ENCODE peak calls at places on chromosomes 11 and 22, in seven cellular contexts. I, G, A, O, B, Z and F are unnamed samples. For H3K4me1, the result is how much of the 10 kb centered on the place peaks cover.

GRCh38 chr22:46813816-46814597 is 51.6 kb downstream of the TBC1D22A start:
- DNase-seq in I (no peak), B (no peak), Z (no peak), A (no peak), O (peak), G (no peak), F (peak)

GRCh38 chr11:27465629-27466028 is 7.0 kb downstream of the LGR4 start:
- DNase-seq in O (no peak), Z (no peak), I (no peak), A (no peak), G (no peak), B (no peak), F (no peak)

GRCh38 chr11:130831506-130832385 is 84.5 kb downstream of the SNX19 start:
- DNase-seq in Z (no peak), O (no peak), I (no peak), B (no peak), A (no peak), G (no peak), F (no peak)

GRCh38 chr11:68052137-68052873 is 13.5 kb downstream of the TCIRG1 start:
- DNase-seq in Z (no peak), B (no peak), G (no peak), I (no peak), O (no peak), A (no peak), F (no peak)

GRCh38 chr11:93081694-93082093 is 112.2 kb downstream of the MTNR1B start:
- DNase-seq in A (no peak), B (no peak), Z (no peak), I (no peak), G (no peak), O (no peak), F (no peak)

GRCh38 chr11:13486926-13487660 is 8.7 kb downstream of the PTH start:
- DNase-seq in A (peak), I (peak), B (no peak), O (peak), Z (peak), G (no peak), F (peak)

GRCh38 chr22:39384750-39385480 is 14.7 kb upstream of the TAB1 start:
- DNase-seq in B (no peak), I (no peak), Z (no peak), O (peak), G (no peak), A (peak), F (peak)

GRCh38 chr11:126293726-126294125 is 10.1 kb upstream of the DCPS start:
- DNase-seq in O (no peak), G (no peak), I (no peak), A (no peak), B (no peak), Z (no peak), F (no peak)

GRCh38 chr11:83162377-83162776 is 5.4 kb downstream of the PCF11 start:
- DNase-seq in G (no peak), A (no peak), O (no peak), Z (no peak), B (no peak), I (no peak), F (no peak)

GRCh38 chr11:77558380-77558779 is 31.4 kb upstream of the AQP11 start:
- DNase-seq in O (no peak), B (no peak), G (no peak), Z (no peak), A (no peak), I (no peak), F (no peak)

GRCh38 chr22:43923191-43923590 is 414 bp upstream of the PNPLA3 start:
- DNase-seq in G (no peak), Z (no peak), O (peak), A (no peak), I (no peak), B (no peak), F (no peak)

GRCh38 chr11:118902336-118903203 is 18.9 kb downstream of the CXCR5 start:
- DNase-seq in O (no peak), Z (no peak), B (no peak), A (no peak), I (no peak), G (no peak), F (no peak)

GRCh38 chr22:33221566-33221965 is 163.4 kb upstream of the SYN3 start:
- DNase-seq in B (no peak), O (no peak), Z (no peak), I (no peak), G (no peak), A (no peak), F (no peak)

GRCh38 chr22:26751217-26751616 is 93.8 kb downstream of the MIAT start:
- DNase-seq in I (no peak), Z (peak), O (peak), G (no peak), B (no peak), A (no peak), F (peak)

GRCh38 chr22:35839811-35840739 is 122.4 kb downstream of the APOL5 start:
- DNase-seq in A (peak), B (peak), Z (peak), O (peak), I (peak), G (peak), F (peak)

GRCh38 chr22:17228725-17229126 is 9.5 kb upstream of the ADA2 start:
- DNase-seq in I (no peak), G (no peak), A (no peak), Z (no peak), B (no peak), O (no peak), F (no peak)

GRCh38 chr22:40190501-40190900 is 12.8 kb downstream of the TNRC6B start:
- DNase-seq in I (no peak), Z (peak), O (no peak), A (peak), B (no peak), G (no peak), F (no peak)

GRCh38 chr11:16605971-16606783 is 132.3 kb upstream of the C11orf58 start:
- DNase-seq in Z (peak), G (peak), A (peak), B (peak), O (peak), I (peak), F (peak)

GRCh38 chr11:86800076-86800955 is at the start of gene PRSS23:
- DNase-seq in G (peak), A (peak), O (peak), I (peak), Z (peak), B (peak), F (peak)

GRCh38 chr11:12841946-12842630 is 167.0 kb upstream of the RASSF10 start:
- DNase-seq in I (no peak), Z (no peak), A (peak), G (no peak), B (peak), O (peak), F (peak)

GRCh38 chr11:66070604-66071325 is 693 bp downstream of the PACS1 start:
- DNase-seq in B (peak), Z (peak), G (peak), O (peak), I (peak), A (peak), F (peak)

GRCh38 chr11:18617688-18618340 is 16.3 kb downstream of the SPTY2D1 start:
- DNase-seq in Z (no peak), A (no peak), B (no peak), G (no peak), I (no peak), O (peak), F (no peak)

GRCh38 chr11:12598330-12599256 is 75.6 kb upstream of the TEAD1 start:
- DNase-seq in G (no peak), I (no peak), B (no peak), A (no peak), O (peak), Z (no peak), F (peak)

GRCh38 chr11:124930799-124931198 is 5.0 kb downstream of the HEPACAM start:
- DNase-seq in G (no peak), A (no peak), Z (no peak), B (no peak), O (no peak), I (no peak), F (no peak)

GRCh38 chr11:8442301-8442700 is 151.7 kb downstream of the STK33 start:
- DNase-seq in I (no peak), B (no peak), G (no peak), O (no peak), Z (no peak), A (no peak), F (no peak)

GRCh38 chr11:118634435-118635236 is 27.2 kb downstream of the PHLDB1 start:
- DNase-seq in I (peak), A (peak), B (peak), O (no peak), G (no peak), Z (peak), F (peak)

GRCh38 chr22:30575011-30575671 is 676 bp upstream of the GAL3ST1 start:
- DNase-seq in A (peak), I (no peak), Z (peak), O (no peak), B (no peak), G (no peak), F (no peak)

GRCh38 chr11:100918551-100919500 is 210.8 kb downstream of the PGR start:
- DNase-seq in B (no peak), A (no peak), Z (no peak), O (no peak), G (no peak), I (peak), F (peak)

GRCh38 chr22:41538583-41538982 is 5.7 kb downstream of the POLR3H start:
- DNase-seq in A (no peak), G (no peak), Z (no peak), B (no peak), I (no peak), O (no peak), F (no peak)

GRCh38 chr11:69398529-69399492 is 82.7 kb upstream of the LINC01488 start:
- DNase-seq in G (peak), Z (no peak), B (no peak), I (no peak), A (no peak), O (no peak), F (peak)

GRCh38 chr11:113457784-113458183 is 17.4 kb downstream of the DRD2 start:
- DNase-seq in O (no peak), B (no peak), G (no peak), I (peak), A (no peak), Z (no peak), F (no peak)

GRCh38 chr22:44274918-44275665 is 37.7 kb downstream of the SHISAL1 start:
- DNase-seq in G (no peak), I (no peak), Z (no peak), B (no peak), O (no peak), A (no peak), F (no peak)

GRCh38 chr11:70695086-70695960 is 297.0 kb downstream of the CTTN start:
- DNase-seq in A (no peak), G (no peak), O (no peak), I (no peak), Z (no peak), B (no peak), F (no peak)

GRCh38 chr11:108906329-108906728 is 241.5 kb downstream of the DDX10 start:
- DNase-seq in Z (no peak), B (no peak), G (no peak), A (no peak), I (no peak), O (peak), F (no peak)

GRCh38 chr11:118938491-118939411 is 13.0 kb upstream of the BCL9L start:
- DNase-seq in Z (no peak), G (no peak), O (no peak), B (no peak), A (no peak), I (peak), F (peak)

DNA sequence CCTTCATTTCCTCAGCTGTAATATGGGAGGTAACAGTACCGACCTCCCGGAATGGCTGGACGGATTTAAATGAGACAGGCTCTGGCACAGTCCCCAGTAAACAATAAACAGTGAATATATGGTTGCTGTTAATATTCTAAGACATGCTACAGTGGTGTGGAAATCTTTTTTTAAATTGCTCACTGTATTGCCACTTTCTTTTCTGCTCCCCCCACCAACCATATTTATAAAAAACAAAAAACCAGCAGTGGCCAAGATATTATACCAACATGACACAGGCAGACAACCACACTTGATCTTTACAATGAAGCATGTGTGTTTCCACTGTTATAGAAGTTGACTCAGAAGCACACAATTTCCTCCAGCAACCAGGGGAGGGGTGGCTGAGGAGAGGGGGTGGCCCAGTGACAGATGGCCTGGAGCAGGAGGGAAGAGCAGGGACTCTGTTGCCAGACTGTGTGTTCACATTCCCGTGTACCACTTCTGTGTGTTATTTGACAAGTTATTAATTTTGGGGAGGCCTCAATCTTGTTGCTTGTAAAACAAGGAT is 14.9 kb downstream of the CD59 start:
- DNase-seq in A (no peak), I (no peak), O (peak), B (no peak), G (no peak), Z (no peak), F (no peak)
- H3K4me1 ChIP-seq in A (under half), I (under half), O (half or more), B (under half), G (half or more), Z (half or more), F (under half)

GRCh38 chr11:58434217-58434616 is 6.3 kb upstream of the OR5B2 start:
- DNase-seq in Z (no peak), G (no peak), I (no peak), A (no peak), B (no peak), O (no peak), F (no peak)
- TF ChIP-seq POLR2A in Z (no peak), G (no peak), I (no peak), A (no peak), B (no peak), O (no peak), F (no peak)

GRCh38 chr22:29245626-29246385 is 22.0 kb downstream of the RHBDD3 start:
- DNase-seq in A (peak), Z (peak), I (peak), B (peak), G (no peak), O (peak), F (peak)
- H3K4me1 ChIP-seq in A (under half), Z (under half), I (under half), B (under half), G (under half), O (under half), F (under half)

GRCh38 chr11:64009234-64009633 is 23.0 kb downstream of the OTUB1 start:
- DNase-seq in I (no peak), O (no peak), G (no peak), B (no peak), Z (no peak), A (no peak), F (no peak)

GRCh38 chr11:64008283-64008931 is 22.2 kb downstream of the OTUB1 start:
- DNase-seq in B (no peak), A (no peak), O (no peak), Z (no peak), I (no peak), G (no peak), F (no peak)

GRCh38 chr11:64007160-64007628 is 21.0 kb downstream of the OTUB1 start:
- DNase-seq in G (no peak), A (peak), O (no peak), Z (no peak), B (no peak), I (no peak), F (no peak)

GRCh38 chr11:64006468-64006867 is 20.2 kb downstream of the OTUB1 start:
- DNase-seq in G (no peak), A (no peak), Z (no peak), I (no peak), O (no peak), B (no peak), F (no peak)

GRCh38 chr11:64007629-64008282 is 21.5 kb downstream of the OTUB1 start:
- DNase-seq in A (peak), O (peak), Z (peak), G (no peak), B (no peak), I (peak), F (peak)
- TF ChIP-seq POLR2A in A (no peak), O (no peak), Z (no peak), G (no peak), B (no peak), I (no peak), F (no peak)

GRCh38 chr22:38269466-38269865 is 3.3 kb downstream of the TMEM184B start:
- DNase-seq in G (no peak), O (no peak), Z (no peak), A (no peak), B (no peak), I (no peak), F (peak)
- H3K4me1 ChIP-seq in G (half or more), O (under half), Z (half or more), A (under half), B (under half), I (under half), F (half or more)

GRCh38 chr22:19540394-19540793 is 16.2 kb upstream of the CLDN5 start:
- DNase-seq in O (no peak), B (no peak), Z (no peak), I (no peak), G (no peak), A (no peak), F (no peak)

GRCh38 chr22:19547620-19548019 is 23.4 kb upstream of the CLDN5 start:
- DNase-seq in G (no peak), A (no peak), Z (no peak), I (no peak), O (no peak), B (no peak), F (no peak)

GRCh38 chr22:19546680-19547079 is 22.5 kb upstream of the CLDN5 start:
- DNase-seq in A (no peak), G (no peak), O (no peak), I (no peak), Z (no peak), B (no peak), F (no peak)

GRCh38 chr22:19545935-19546207 is 21.7 kb upstream of the CLDN5 start:
- DNase-seq in B (no peak), G (no peak), A (no peak), O (no peak), I (no peak), Z (no peak), F (no peak)

GRCh38 chr22:19543970-19544708 is 19.9 kb upstream of the CLDN5 start:
- DNase-seq in O (no peak), B (peak), I (peak), A (no peak), Z (no peak), G (no peak), F (no peak)
- TF ChIP-seq POLR2A in O (no peak), B (no peak), I (no peak), A (no peak), Z (no peak), G (no peak), F (no peak)

DNA sequence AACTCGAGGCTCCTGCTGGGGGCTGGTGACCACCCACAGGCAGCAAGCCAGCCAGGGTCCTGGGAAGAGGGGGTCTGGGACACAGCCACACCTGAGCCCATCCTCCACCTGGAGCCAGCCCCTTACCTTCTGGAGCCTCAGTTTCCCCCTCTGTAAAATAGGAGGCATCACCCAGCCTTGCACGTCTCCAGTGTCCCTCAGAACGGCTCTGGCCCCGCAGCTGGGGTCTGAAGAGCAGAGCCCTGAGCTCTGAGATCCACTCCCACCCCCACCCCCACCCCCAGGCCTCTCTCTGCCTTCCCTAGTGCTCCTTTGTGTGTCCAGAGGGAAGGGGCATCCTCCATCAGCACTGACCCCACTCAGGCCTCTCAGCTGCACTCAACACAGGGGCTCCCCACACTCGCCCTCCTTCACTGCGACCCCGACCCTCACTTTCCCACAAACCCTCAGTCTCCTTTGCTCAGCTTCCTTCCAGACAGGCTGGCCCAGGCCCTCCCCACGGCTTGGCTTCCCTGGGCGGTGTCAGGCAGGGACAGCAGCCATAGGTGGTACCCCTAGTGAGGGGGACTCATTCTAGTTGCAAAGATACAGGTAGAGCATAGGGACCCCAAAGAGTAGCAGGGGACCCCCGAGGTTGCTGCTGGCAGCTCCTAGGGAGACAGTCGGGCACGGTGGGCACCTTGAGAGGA is 33.3 kb upstream of the KCNQ1OT1 start:
- DNase-seq in B (no peak), G (no peak), Z (no peak), I (no peak), A (no peak), O (no peak), F (no peak)
- H3K4me1 ChIP-seq in B (under half), G (under half), Z (under half), I (under half), A (under half), O (under half), F (under half)

GRCh38 chr11:64317961-64318693 is at the start of gene PRDX5:
- DNase-seq in B (peak), I (peak), Z (peak), G (peak), A (peak), O (peak), F (peak)
- TF ChIP-seq POLR2A in B (peak), I (peak), Z (peak), G (no peak), A (peak), O (peak), F (peak)